ENCODE peak calls at places on chromosomes 3 and 15, in six cellular contexts. One of them, this sample, is unnamed.

GRCh38 chr15:35740761-35741160 is 194.8 kb upstream of the DPH6 start:
- DNase-seq in tibial nerve: no peak
- DNase-seq in foreskin fibroblast: peak; percentile 84
- DNase-seq in type B pancreatic cell: no peak
- DNase-seq in BE2C: no peak
- DNase-seq in A549: no peak
- DNase-seq in this sample: no peak

GRCh38 chr3:100893590-100893989 is 99.6 kb downstream of the ABI3BP start:
- DNase-seq in tibial nerve: no peak
- DNase-seq in foreskin fibroblast: peak; percentile 27
- DNase-seq in type B pancreatic cell: no peak
- DNase-seq in BE2C: peak; percentile 65
- DNase-seq in A549: peak; percentile 31
- DNase-seq in this sample: peak; percentile 50

GRCh38 chr3:51888463-51889105 is 13.2 kb upstream of the IQCF5 start:
- DNase-seq in tibial nerve: no peak
- DNase-seq in foreskin fibroblast: no peak
- DNase-seq in type B pancreatic cell: no peak
- DNase-seq in BE2C: no peak
- DNase-seq in A549: no peak
- DNase-seq in this sample: no peak

GRCh38 chr3:120198305-120198878 is 86.6 kb downstream of the GPR156 start:
- DNase-seq in tibial nerve: no peak
- DNase-seq in foreskin fibroblast: no peak
- DNase-seq in type B pancreatic cell: no peak
- DNase-seq in BE2C: no peak
- DNase-seq in A549: peak; percentile 59
- DNase-seq in this sample: peak; percentile 28

GRCh38 chr3:147408180-147409105 is 722 bp upstream of the ZIC1 start:
- DNase-seq in tibial nerve: no peak
- DNase-seq in foreskin fibroblast: no peak
- DNase-seq in type B pancreatic cell: no peak
- DNase-seq in BE2C: no peak
- DNase-seq in A549: no peak
- DNase-seq in this sample: no peak

GRCh38 chr15:55289573-55290360 is at the start of gene RAB27A:
- DNase-seq in tibial nerve: peak; percentile 31
- DNase-seq in foreskin fibroblast: peak; percentile 65
- DNase-seq in type B pancreatic cell: peak; percentile 79
- DNase-seq in BE2C: peak; percentile 77
- DNase-seq in A549: peak; percentile 77
- DNase-seq in this sample: peak; percentile 78

GRCh38 chr3:109994853-109995252 is 657.5 kb upstream of the DPPA4 start:
- DNase-seq in tibial nerve: no peak
- DNase-seq in foreskin fibroblast: no peak
- DNase-seq in type B pancreatic cell: no peak
- DNase-seq in BE2C: no peak
- DNase-seq in A549: no peak
- DNase-seq in this sample: peak; percentile 49

GRCh38 chr3:12558706-12559105 is 1.8 kb downstream of the MKRN2 start:
- DNase-seq in tibial nerve: no peak
- DNase-seq in foreskin fibroblast: no peak
- DNase-seq in type B pancreatic cell: no peak
- DNase-seq in BE2C: no peak
- DNase-seq in A549: no peak
- DNase-seq in this sample: no peak

GRCh38 chr3:153273217-153273616 is 111.2 kb downstream of the RAP2B start:
- DNase-seq in tibial nerve: no peak
- DNase-seq in foreskin fibroblast: no peak
- DNase-seq in type B pancreatic cell: no peak
- DNase-seq in BE2C: no peak
- DNase-seq in A549: no peak
- DNase-seq in this sample: no peak

GRCh38 chr3:126473292-126474168 is 2.2 kb downstream of the ZXDC start:
- DNase-seq in tibial nerve: no peak
- DNase-seq in foreskin fibroblast: no peak
- DNase-seq in type B pancreatic cell: no peak
- DNase-seq in BE2C: peak; percentile 8
- DNase-seq in A549: no peak
- DNase-seq in this sample: peak; percentile 50

GRCh38 chr15:92638291-92638708 is 17.3 kb downstream of the FAM174B start:
- DNase-seq in tibial nerve: no peak
- DNase-seq in foreskin fibroblast: no peak
- DNase-seq in type B pancreatic cell: no peak
- DNase-seq in BE2C: no peak
- DNase-seq in A549: no peak
- DNase-seq in this sample: peak; percentile 47

GRCh38 chr3:88595025-88595424 is 445.3 kb downstream of the C3orf38 start:
- DNase-seq in tibial nerve: no peak
- DNase-seq in foreskin fibroblast: no peak
- DNase-seq in type B pancreatic cell: no peak
- DNase-seq in BE2C: no peak
- DNase-seq in A549: no peak
- DNase-seq in this sample: peak; percentile 8

GRCh38 chr15:39691229-39691628 is 91.4 kb downstream of the FSIP1 start:
- DNase-seq in tibial nerve: no peak
- DNase-seq in foreskin fibroblast: no peak
- DNase-seq in type B pancreatic cell: no peak
- DNase-seq in BE2C: no peak
- DNase-seq in A549: no peak
- DNase-seq in this sample: no peak

GRCh38 chr3:37688756-37689155 is 172.9 kb upstream of the CTDSPL start:
- DNase-seq in tibial nerve: no peak
- DNase-seq in foreskin fibroblast: no peak
- DNase-seq in type B pancreatic cell: no peak
- DNase-seq in BE2C: no peak
- DNase-seq in A549: no peak
- DNase-seq in this sample: no peak

GRCh38 chr3:78913711-78914110 is 854.1 kb downstream of the ROBO1 start:
- DNase-seq in tibial nerve: no peak
- DNase-seq in foreskin fibroblast: no peak
- DNase-seq in type B pancreatic cell: no peak
- DNase-seq in BE2C: no peak
- DNase-seq in A549: no peak
- DNase-seq in this sample: no peak

GRCh38 chr15:63491116-63491817 is 13.1 kb upstream of the USP3 start:
- DNase-seq in tibial nerve: no peak
- DNase-seq in foreskin fibroblast: no peak
- DNase-seq in type B pancreatic cell: peak; percentile 10
- DNase-seq in BE2C: no peak
- DNase-seq in A549: no peak
- DNase-seq in this sample: no peak

GRCh38 chr3:193194417-193194816 is 46.6 kb upstream of the PLAAT1 start:
- DNase-seq in tibial nerve: no peak
- DNase-seq in foreskin fibroblast: no peak
- DNase-seq in type B pancreatic cell: no peak
- DNase-seq in BE2C: no peak
- DNase-seq in A549: no peak
- DNase-seq in this sample: no peak

DNA sequence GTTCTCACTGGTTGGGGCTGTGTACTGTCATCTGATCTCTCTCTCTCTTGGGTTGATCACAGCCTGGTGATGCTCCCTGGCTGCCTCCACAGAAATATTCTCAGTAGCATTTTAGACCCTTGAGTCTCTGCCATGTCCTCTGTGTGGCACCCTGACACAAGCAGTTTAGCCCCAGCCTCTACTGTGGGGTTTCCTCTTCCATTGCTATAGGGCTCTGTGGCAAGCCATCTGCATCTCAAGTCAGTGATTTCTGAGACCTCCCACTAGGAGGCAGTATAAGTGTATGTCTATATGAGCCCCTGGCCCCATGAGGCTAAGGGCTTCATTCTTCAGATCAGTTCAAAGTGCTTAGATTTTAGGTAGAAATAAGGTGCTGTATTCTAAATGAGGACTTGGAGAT is 50.6 kb upstream of the PLAAT1 start:
- DNase-seq in tibial nerve: no peak
- DNase-seq in foreskin fibroblast: no peak
- DNase-seq in type B pancreatic cell: no peak
- DNase-seq in BE2C: peak; percentile 20
- DNase-seq in A549: peak; percentile 35
- DNase-seq in this sample: peak; percentile 76
- TF ChIP-seq CTCF in tibial nerve: peak; percentile 7
- TF ChIP-seq CTCF in foreskin fibroblast: no peak
- TF ChIP-seq CTCF in type B pancreatic cell: peak; percentile 68
- TF ChIP-seq CTCF in BE2C: peak; percentile 53
- TF ChIP-seq CTCF in A549: no peak
- TF ChIP-seq CTCF in this sample: peak; percentile 79

GRCh38 chr3:14245822-14246221 is 67.2 kb downstream of the LSM3 start:
- DNase-seq in tibial nerve: no peak
- DNase-seq in foreskin fibroblast: no peak
- DNase-seq in type B pancreatic cell: no peak
- DNase-seq in BE2C: no peak
- DNase-seq in A549: no peak
- DNase-seq in this sample: no peak

GRCh38 chr3:14245240-14245639 is 66.6 kb downstream of the LSM3 start:
- DNase-seq in tibial nerve: no peak
- DNase-seq in foreskin fibroblast: no peak
- DNase-seq in type B pancreatic cell: no peak
- DNase-seq in BE2C: no peak
- DNase-seq in A549: no peak
- DNase-seq in this sample: no peak

GRCh38 chr3:14244521-14244920 is 65.9 kb downstream of the LSM3 start:
- DNase-seq in tibial nerve: no peak
- DNase-seq in foreskin fibroblast: no peak
- DNase-seq in type B pancreatic cell: no peak
- DNase-seq in BE2C: no peak
- DNase-seq in A549: no peak
- DNase-seq in this sample: no peak

GRCh38 chr3:14242490-14243311 is 64.1 kb downstream of the LSM3 start:
- DNase-seq in tibial nerve: no peak
- DNase-seq in foreskin fibroblast: no peak
- DNase-seq in type B pancreatic cell: no peak
- DNase-seq in BE2C: no peak
- DNase-seq in A549: no peak
- DNase-seq in this sample: no peak

GRCh38 chr3:14243782-14244181 is 65.2 kb downstream of the LSM3 start:
- DNase-seq in tibial nerve: no peak
- DNase-seq in foreskin fibroblast: no peak
- DNase-seq in type B pancreatic cell: no peak
- DNase-seq in BE2C: no peak
- DNase-seq in A549: no peak
- DNase-seq in this sample: no peak
- TF ChIP-seq CTCF in tibial nerve: no peak
- TF ChIP-seq CTCF in foreskin fibroblast: no peak
- TF ChIP-seq CTCF in type B pancreatic cell: no peak
- TF ChIP-seq CTCF in BE2C: no peak
- TF ChIP-seq CTCF in A549: no peak
- TF ChIP-seq CTCF in this sample: no peak

DNA sequence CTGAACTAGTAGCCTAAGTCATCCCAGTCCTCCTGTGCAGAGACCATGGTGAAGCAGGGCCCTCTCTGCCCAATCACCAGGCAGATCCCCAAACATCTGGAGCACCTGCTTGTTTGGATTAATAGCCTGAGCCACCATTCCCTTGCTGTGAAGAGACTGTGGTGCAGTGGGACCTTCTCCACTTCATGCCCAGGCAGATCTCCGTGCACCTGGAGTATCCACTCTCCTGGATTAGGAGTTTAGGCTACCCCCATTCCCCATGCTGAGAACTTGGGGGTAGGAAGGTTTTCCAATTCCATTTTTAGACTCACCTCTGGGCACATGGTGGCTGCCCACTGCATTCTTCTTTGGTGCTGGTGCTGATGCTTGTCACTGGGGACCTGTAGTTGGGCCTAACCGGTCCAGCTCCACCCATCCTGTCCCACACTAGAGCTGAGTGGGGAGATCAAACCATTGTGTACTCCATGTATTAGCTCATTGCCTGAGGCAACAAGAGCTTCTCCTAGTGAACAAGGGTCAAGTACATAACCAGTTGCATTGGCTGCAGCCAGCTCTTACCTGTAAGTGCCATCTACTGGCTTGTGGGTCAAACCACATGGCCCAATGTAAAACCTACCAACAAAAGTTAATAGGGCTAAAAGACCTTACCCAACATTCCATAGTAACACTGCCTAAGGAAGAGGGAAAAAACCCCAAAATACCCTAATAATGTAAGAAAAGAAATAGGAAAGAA is 382.5 kb upstream of the CBLB start:
- DNase-seq in tibial nerve: no peak
- DNase-seq in foreskin fibroblast: no peak
- DNase-seq in type B pancreatic cell: no peak
- DNase-seq in BE2C: peak; percentile 23
- DNase-seq in A549: peak; percentile 10
- DNase-seq in this sample: no peak
- TF ChIP-seq CTCF in tibial nerve: no peak
- TF ChIP-seq CTCF in foreskin fibroblast: no peak
- TF ChIP-seq CTCF in type B pancreatic cell: no peak
- TF ChIP-seq CTCF in BE2C: peak; percentile 42
- TF ChIP-seq CTCF in A549: no peak
- TF ChIP-seq CTCF in this sample: no peak

GRCh38 chr3:10353661-10354372 is 32.9 kb upstream of the SEC13 start:
- DNase-seq in tibial nerve: no peak
- DNase-seq in foreskin fibroblast: no peak
- DNase-seq in type B pancreatic cell: no peak
- DNase-seq in BE2C: no peak
- DNase-seq in A549: no peak
- DNase-seq in this sample: no peak

GRCh38 chr3:10350324-10350985 is 29.5 kb upstream of the SEC13 start:
- DNase-seq in tibial nerve: no peak
- DNase-seq in foreskin fibroblast: no peak
- DNase-seq in type B pancreatic cell: no peak
- DNase-seq in BE2C: no peak
- DNase-seq in A549: no peak
- DNase-seq in this sample: no peak

GRCh38 chr3:10353160-10353559 is 32.2 kb upstream of the SEC13 start:
- DNase-seq in tibial nerve: no peak
- DNase-seq in foreskin fibroblast: no peak
- DNase-seq in type B pancreatic cell: no peak
- DNase-seq in BE2C: no peak
- DNase-seq in A549: no peak
- DNase-seq in this sample: no peak

GRCh38 chr3:10351013-10351735 is 30.3 kb upstream of the SEC13 start:
- DNase-seq in tibial nerve: no peak
- DNase-seq in foreskin fibroblast: no peak
- DNase-seq in type B pancreatic cell: no peak
- DNase-seq in BE2C: peak; percentile 44
- DNase-seq in A549: no peak
- DNase-seq in this sample: no peak

DNA sequence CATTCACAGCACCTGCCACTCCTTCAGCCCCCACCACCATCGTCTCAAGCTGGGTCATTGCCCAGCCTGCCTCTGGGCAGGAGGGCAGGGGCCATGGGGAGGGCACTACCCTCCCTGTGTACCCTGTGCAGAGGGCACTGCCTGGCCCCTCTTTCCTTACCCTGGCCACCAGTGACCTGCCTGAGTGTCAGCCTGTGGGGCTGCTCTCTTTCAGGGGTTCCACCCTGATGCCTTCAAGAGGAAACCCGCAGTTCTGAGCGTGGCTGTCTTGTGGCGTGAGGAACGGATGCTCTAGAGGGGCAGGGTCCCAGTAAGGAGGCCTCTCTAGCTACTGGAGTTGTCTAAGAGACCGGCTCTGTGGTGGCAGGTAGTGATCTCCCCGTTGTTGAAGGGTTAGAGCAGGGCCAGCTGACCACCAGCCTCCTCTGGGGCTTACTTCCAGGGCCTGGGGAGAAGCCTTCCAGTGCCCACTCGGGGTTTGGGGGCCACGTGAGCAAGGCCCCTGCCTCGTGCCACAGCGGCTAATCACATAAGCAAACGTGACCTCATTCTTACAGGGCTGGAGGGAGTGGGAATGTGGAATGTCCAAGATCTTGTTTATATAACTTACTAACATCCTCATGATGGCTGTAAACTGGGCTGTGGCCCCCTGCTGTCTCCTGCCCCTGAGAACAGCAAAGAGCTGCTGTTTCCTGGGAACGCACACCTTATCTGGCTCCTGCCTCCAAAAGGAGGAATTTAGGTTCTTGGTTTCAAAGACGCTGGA is 31.4 kb upstream of the SEC13 start:
- DNase-seq in tibial nerve: no peak
- DNase-seq in foreskin fibroblast: peak; percentile 80
- DNase-seq in type B pancreatic cell: no peak
- DNase-seq in BE2C: no peak
- DNase-seq in A549: peak; percentile 62
- DNase-seq in this sample: no peak
- TF ChIP-seq CTCF in tibial nerve: no peak
- TF ChIP-seq CTCF in foreskin fibroblast: no peak
- TF ChIP-seq CTCF in type B pancreatic cell: no peak
- TF ChIP-seq CTCF in BE2C: no peak
- TF ChIP-seq CTCF in A549: no peak
- TF ChIP-seq CTCF in this sample: no peak